ENCODE peak calls at places on chromosomes 5 and 9, in four cellular contexts. K is CD8-positive, alpha-beta memory T cell; R is cardiac muscle cell; W is fibroblast of lung. G is an unnamed sample. For H3K27me3 and H3K9me3, the result is how much of the 10 kb centered on the place peaks cover.

GRCh38 chr5:217860-218456 is at the start of the genes CCDC127 and SDHA:
- DNase-seq in W (peak), K (peak), R (peak), G (peak)

GRCh38 chr9:34793428-34793827 is 83.5 kb upstream of the CCL21 start:
- DNase-seq in W (no peak), R (no peak), K (no peak), G (no peak)

GRCh38 chr5:14895301-14895700 is 23.7 kb upstream of the ANKH start:
- DNase-seq in K (no peak), R (no peak), W (no peak), G (no peak)

GRCh38 chr5:10536931-10537579 is 26.8 kb upstream of the ANKRD33B start:
- DNase-seq in R (peak), W (no peak), K (no peak), G (no peak)

GRCh38 chr5:93746406-93747056 is 5.1 kb upstream of the POU5F2 start:
- DNase-seq in K (no peak), W (peak), R (no peak), G (no peak)

GRCh38 chr9:115469826-115470225 is 351.9 kb upstream of the TNC start:
- DNase-seq in R (no peak), W (no peak), K (no peak), G (no peak)

GRCh38 chr9:75451505-75451904 is 363.2 kb downstream of the OSTF1 start:
- DNase-seq in K (no peak), R (no peak), W (peak), G (no peak)

GRCh38 chr5:75729321-75729720 is 12.1 kb upstream of the POC5 start:
- DNase-seq in K (no peak), W (no peak), R (no peak), G (no peak)

GRCh38 chr5:174520420-174521396 is 203.7 kb upstream of the MSX2 start:
- DNase-seq in K (no peak), R (peak), W (peak), G (no peak)

GRCh38 chr5:179154991-179155955 is 95.1 kb downstream of the ZNF354C start:
- DNase-seq in K (no peak), R (no peak), W (no peak), G (no peak)

GRCh38 chr5:126965061-126965475 is 65.3 kb downstream of the MARCHF3 start:
- DNase-seq in K (no peak), R (no peak), W (peak), G (no peak)

GRCh38 chr9:135474915-135475314 is 4.7 kb upstream of the PPP1R26 start:
- DNase-seq in R (peak), K (no peak), W (peak), G (no peak)

GRCh38 chr5:151585970-151586369 is 5.2 kb downstream of the FAT2 start:
- DNase-seq in W (no peak), K (no peak), R (no peak), G (no peak)

GRCh38 chr5:946720-947625 is 54.3 kb downstream of the TRIP13 start:
- DNase-seq in R (no peak), W (no peak), K (no peak), G (no peak)

GRCh38 chr9:133960568-133961129 is 31.5 kb downstream of the VAV2 start:
- DNase-seq in K (no peak), W (no peak), R (no peak), G (no peak)

GRCh38 chr5:83227611-83228010 is 150.3 kb downstream of the XRCC4 start:
- DNase-seq in W (peak), K (no peak), R (no peak), G (no peak)

GRCh38 chr5:113922343-113922742 is 408.8 kb downstream of the YTHDC2 start:
- DNase-seq in W (no peak), R (no peak), K (no peak), G (no peak)

GRCh38 chr5:9361835-9362234 is 184.0 kb downstream of the SEMA5A start:
- DNase-seq in W (peak), R (peak), K (no peak), G (no peak)

GRCh38 chr5:92560698-92561361 is 1020.2 kb downstream of the NR2F1-AS1 start:
- DNase-seq in K (no peak), W (peak), R (no peak), G (no peak)

GRCh38 chr9:128703616-128704355 is 1.5 kb downstream of the PKN3 start:
- DNase-seq in K (no peak), R (no peak), W (no peak), G (no peak)

GRCh38 chr5:15073453-15073852 is 201.9 kb upstream of the ANKH start:
- DNase-seq in K (no peak), R (no peak), W (no peak), G (no peak)

GRCh38 chr5:181190711-181191525 is 14.1 kb downstream of the TRIM7 start:
- DNase-seq in W (peak), R (peak), K (peak), G (no peak)

GRCh38 chr5:172666251-172666650 is 25.2 kb downstream of the NEURL1B start:
- DNase-seq in K (no peak), R (no peak), W (no peak), G (no peak)

GRCh38 chr9:83013867-83014605 is 48.9 kb downstream of the RASEF start:
- DNase-seq in K (no peak), R (no peak), W (peak), G (no peak)

GRCh38 chr5:142966146-142966455 is 195.9 kb downstream of the ARHGAP26 start:
- DNase-seq in W (no peak), K (no peak), R (no peak), G (no peak)

GRCh38 chr5:95818181-95819147 is 4.1 kb downstream of the GLRX start:
- DNase-seq in W (no peak), R (no peak), K (no peak), G (no peak)

GRCh38 chr9:132944294-132945185 is at the start of gene TSC1:
- DNase-seq in W (peak), K (peak), R (peak), G (peak)

GRCh38 chr9:132946624-132947295 is 2.3 kb upstream of the TSC1 start:
- DNase-seq in K (no peak), W (peak), R (peak), G (no peak)

GRCh38 chr9:132947751-132948150 is 3.3 kb upstream of the TSC1 start:
- DNase-seq in W (no peak), K (no peak), R (no peak), G (no peak)

GRCh38 chr9:132945186-132946130 is 1.0 kb upstream of the TSC1 start:
- DNase-seq in W (no peak), K (no peak), R (no peak), G (no peak)

DNA sequence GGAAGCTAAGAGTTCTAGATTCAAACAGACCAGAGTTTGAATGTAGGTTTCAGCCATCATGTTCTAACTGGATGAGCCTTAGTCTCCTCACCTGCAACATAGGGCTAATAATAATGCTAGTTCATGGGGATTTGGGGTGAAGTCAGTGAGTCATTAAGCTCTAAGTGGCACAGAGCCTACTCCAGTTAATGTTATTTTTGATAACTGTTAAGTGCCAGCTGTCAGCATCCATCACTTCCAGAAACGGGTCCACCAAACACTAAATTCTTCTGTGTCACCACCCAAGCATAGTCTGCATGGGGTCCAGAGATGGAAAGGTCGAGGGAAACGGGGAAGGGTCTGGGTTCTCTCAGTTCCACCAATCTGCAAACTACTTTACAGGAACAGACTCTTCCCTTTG is 1.8 kb upstream of the TSC1 start:
- DNase-seq in K (no peak), W (no peak), R (no peak), G (no peak)
- H3K27me3 ChIP-seq in K (under half), W (under half), R (under half), G (under half)

DNA sequence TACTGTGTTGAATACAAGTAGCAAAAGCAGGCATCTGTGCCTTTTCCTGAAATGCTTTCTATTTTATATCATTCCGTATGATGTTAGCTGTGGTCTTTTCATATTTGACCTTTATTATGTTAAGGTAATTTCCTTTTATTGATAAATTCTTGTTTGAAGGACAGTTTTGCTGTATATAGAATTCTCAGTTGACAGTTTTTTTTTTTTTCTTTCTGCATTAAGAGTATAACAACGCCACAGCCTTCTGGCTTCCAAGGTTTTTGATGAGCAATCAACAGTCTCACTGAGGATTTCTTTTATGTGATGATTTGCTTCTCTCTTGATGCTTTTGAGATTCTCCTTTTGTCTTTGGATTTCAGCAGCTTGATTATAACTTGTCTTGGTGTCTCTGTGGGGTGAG is 23.6 kb downstream of the ZNF483 start:
- DNase-seq in K (no peak), R (no peak), W (no peak), G (no peak)
- H3K9me3 ChIP-seq in K (under half), R (under half), W (under half), G (half or more)

DNA sequence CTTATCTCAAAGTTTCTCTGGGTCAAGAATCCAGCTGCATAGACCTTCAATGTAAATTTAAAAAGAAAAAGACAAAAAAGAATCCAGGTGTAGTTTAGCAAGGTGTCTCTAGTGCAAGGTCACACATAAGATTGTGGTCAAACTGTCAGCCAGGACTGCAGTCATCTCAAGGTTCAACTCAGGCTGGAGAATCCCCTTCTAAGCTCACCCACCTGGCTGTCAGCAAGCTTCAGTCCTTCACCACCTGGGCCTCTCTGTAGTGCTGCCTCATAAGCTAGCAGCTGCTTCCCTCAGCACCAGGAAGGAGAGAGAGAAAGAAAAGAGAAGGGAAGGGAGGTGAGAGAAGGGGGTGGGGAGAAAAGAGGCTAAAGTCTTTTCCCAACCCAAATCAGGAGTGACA is 146.7 kb downstream of the ACTL7B start:
- DNase-seq in W (no peak), R (no peak), K (no peak), G (no peak)
- H3K27me3 ChIP-seq in W (under half), R (under half), K (under half), G (under half)

DNA sequence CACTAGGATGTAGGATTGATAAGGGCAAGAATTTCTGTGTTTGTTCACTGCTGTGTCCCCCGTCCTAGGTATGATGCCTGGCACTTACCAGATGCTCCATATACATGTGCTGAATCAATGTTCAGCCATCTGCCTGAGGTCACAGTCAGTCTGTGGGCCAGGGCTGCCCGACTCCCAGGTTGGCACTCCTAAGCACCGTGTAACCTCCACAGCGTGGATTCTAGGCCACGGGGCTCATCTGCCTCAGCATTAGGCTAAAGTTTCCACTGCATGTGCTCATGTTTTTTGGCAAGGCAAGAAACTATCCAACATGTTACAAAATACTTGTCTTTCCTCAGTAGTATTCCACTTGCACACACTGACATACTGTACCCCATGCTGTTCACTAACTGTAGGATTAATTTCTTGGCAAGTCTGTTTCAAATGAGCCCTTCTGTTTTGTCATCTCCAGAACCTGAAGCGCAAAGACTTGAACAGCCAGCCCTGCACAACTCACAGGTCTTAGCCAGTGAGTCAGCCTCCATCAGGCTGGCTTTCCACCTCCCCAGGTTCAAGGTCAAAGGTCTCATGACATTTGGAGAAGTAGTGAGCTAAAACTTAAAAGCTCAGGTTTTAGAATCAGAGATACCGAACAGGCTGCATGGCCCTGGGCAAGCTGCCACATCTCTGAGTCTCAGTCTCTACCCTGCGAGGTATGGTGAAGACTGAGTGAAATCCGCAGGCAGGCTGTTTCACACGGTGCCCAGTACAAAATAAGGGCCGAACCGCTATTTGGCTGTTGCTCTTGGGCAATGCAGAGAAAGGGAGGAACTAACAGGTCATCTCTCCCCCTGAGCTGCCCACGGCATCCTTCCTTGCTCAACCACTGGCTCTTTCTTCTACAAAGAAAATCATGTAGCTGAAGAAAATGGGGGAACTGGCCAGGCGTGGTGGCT is 7.2 kb downstream of the TOR1A start:
- DNase-seq in K (no peak), R (no peak), W (no peak), G (no peak)
- H3K9me3 ChIP-seq in K (under half), R (under half), W (under half), G (under half)

GRCh38 chr5:168747987-168748777 is 169.0 kb upstream of the PANK3 start:
- DNase-seq in R (peak), K (no peak), W (no peak), G (no peak)
- H3K27me3 ChIP-seq in R (under half), K (under half), W (under half), G (under half)

GRCh38 chr5:89777758-89778157 is 631.8 kb downstream of the CETN3 start:
- DNase-seq in R (no peak), W (no peak), K (no peak), G (no peak)
- H3K9me3 ChIP-seq in R (under half), W (under half), K (under half), G (under half)

GRCh38 chr9:132162764-132163456 is 1.1 kb downstream of the NTNG2 start:
- DNase-seq in R (no peak), W (no peak), K (no peak), G (no peak)
- H3K27me3 ChIP-seq in R (half or more), W (under half), K (under half), G (under half)

DNA sequence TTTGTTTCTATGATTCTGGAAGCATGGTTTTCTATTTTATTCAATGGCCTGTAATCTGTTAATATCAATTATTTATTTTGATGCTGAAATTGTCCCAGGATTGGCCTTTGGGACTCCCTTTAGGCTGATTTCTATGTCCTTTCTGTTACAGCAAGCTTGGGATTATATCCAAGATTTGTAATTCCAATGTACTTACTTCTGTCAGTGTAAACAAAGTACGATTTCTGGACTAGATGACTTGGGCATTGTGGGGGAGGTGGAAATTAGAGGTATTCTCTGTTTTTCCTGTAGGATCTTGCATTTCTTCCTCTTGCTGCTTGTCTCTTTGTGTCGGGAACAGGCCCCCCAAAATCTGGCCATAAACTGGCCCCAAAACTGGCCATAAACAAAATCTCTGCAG is 3.7 kb downstream of the PCDHGA12 start:
- DNase-seq in K (no peak), R (no peak), W (peak), G (no peak)
- H3K9me3 ChIP-seq in K (under half), R (under half), W (under half), G (half or more)

DNA sequence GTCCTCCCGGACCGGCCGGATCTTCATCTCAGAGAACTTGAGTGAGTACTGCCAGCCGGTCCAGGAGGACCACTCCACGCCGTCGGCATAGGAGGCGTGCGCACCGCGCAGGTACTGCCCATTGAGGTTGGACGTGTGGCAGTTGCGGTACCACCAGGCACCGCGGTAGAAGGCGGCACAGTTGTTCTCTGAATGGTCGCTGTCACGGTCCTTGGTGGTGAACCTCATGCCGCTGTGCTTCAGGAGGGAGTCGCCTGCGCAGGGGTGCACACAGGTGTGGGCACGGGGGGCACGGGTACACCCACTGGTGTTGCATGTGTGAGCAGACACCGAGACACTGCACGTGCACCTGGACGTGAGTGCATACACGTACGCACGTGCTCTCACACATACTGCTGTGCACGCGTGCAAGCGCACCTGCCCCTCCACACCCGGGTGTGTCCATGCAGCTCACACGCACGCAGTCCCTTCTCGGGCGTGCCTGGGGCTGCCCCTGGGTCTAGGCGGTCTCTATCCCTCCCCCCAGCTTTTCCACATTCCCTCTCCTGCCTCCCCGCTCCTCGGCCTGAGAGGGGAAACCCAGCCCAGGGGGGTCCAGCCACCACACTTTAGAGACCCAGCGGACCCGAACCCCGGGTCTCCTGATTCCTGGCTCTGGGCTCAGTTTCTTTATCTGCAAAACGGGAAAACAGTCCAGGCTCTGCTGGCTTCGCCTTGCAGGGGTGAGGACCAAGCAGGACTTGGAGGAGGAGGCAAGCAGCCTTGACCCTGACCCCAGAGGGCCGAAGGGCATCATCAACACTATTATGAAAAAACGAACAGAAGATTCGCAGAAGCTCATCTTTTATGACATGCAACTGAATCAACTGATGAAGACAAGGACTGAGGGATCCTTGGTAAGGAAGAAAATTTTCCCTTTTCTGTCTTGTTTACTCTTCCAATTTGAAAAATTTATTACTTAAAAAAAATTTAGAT is 7.7 kb upstream of the QRFP start:
- DNase-seq in K (no peak), R (no peak), W (no peak), G (no peak)
- H3K27me3 ChIP-seq in K (half or more), R (under half), W (under half), G (under half)

DNA sequence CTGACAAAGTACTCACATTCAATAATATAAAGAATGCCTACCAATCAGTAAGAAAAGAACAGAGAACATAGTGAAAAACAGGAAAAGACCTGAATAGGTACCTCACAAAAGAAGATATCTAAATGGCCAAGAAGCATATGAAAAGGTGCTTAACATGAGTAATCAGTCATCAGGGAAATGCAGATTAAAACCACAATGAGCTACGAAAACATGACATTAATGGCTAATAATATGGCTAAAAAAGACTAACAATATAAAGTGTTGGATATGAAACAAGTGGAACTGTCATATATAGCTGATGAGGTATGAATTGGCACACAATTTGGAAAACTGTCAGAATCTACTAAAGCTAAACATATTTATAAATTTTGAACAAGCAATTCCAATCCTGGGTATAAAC is 18.9 kb downstream of the DENND1A start:
- DNase-seq in K (no peak), W (no peak), R (no peak), G (no peak)
- H3K9me3 ChIP-seq in K (under half), W (under half), R (under half), G (under half)

G was measured in esophagus squamous epithelium.